ENCODE peak calls at places on chromosome 16, in nine cellular contexts. One of them, this sample, is unnamed. For H3K36me3, the result is how much of the 10 kb centered on the place peaks cover.

GRCh38 chr16:85757341-85757822 is 6.5 kb upstream of the C16orf74 start:
- DNase-seq in psoas muscle: no peak
- DNase-seq in PC-3: peak
- DNase-seq in CD8-positive, alpha-beta T cell: no peak
- DNase-seq in sigmoid colon: no peak
- DNase-seq in esophagus squamous epithelium: no peak
- DNase-seq in HCT116: no peak
- DNase-seq in tibial artery: no peak
- DNase-seq in DND-41: no peak
- DNase-seq in this sample: no peak

GRCh38 chr16:82943371-82943770 is 316.6 kb downstream of the CDH13 start:
- DNase-seq in CD8-positive, alpha-beta T cell: no peak
- DNase-seq in PC-3: no peak
- DNase-seq in HCT116: no peak
- DNase-seq in esophagus squamous epithelium: no peak
- DNase-seq in sigmoid colon: no peak
- DNase-seq in tibial artery: no peak
- DNase-seq in DND-41: no peak
- DNase-seq in psoas muscle: no peak
- DNase-seq in this sample: no peak

GRCh38 chr16:54040975-54041374 is 245.6 kb downstream of the IRX3 start:
- DNase-seq in DND-41: no peak
- DNase-seq in tibial artery: no peak
- DNase-seq in PC-3: no peak
- DNase-seq in psoas muscle: no peak
- DNase-seq in sigmoid colon: no peak
- DNase-seq in HCT116: no peak
- DNase-seq in esophagus squamous epithelium: no peak
- DNase-seq in CD8-positive, alpha-beta T cell: no peak
- DNase-seq in this sample: no peak

GRCh38 chr16:14284930-14285541 is 213.9 kb downstream of the MRTFB start:
- DNase-seq in sigmoid colon: peak
- DNase-seq in CD8-positive, alpha-beta T cell: peak
- DNase-seq in tibial artery: peak
- DNase-seq in HCT116: peak
- DNase-seq in PC-3: peak
- DNase-seq in psoas muscle: peak
- DNase-seq in DND-41: no peak
- DNase-seq in esophagus squamous epithelium: no peak
- DNase-seq in this sample: no peak

GRCh38 chr16:87914326-87914725 is 22.0 kb downstream of the CA5A start:
- DNase-seq in sigmoid colon: no peak
- DNase-seq in CD8-positive, alpha-beta T cell: no peak
- DNase-seq in PC-3: no peak
- DNase-seq in DND-41: no peak
- DNase-seq in esophagus squamous epithelium: no peak
- DNase-seq in tibial artery: no peak
- DNase-seq in HCT116: no peak
- DNase-seq in psoas muscle: no peak
- DNase-seq in this sample: no peak

GRCh38 chr16:23362460-23363317 is 60.6 kb downstream of the SCNN1B start:
- DNase-seq in DND-41: no peak
- DNase-seq in CD8-positive, alpha-beta T cell: no peak
- DNase-seq in esophagus squamous epithelium: no peak
- DNase-seq in HCT116: no peak
- DNase-seq in psoas muscle: no peak
- DNase-seq in sigmoid colon: peak
- DNase-seq in PC-3: peak
- DNase-seq in tibial artery: no peak
- DNase-seq in this sample: peak

GRCh38 chr16:73023320-73023719 is 24.6 kb downstream of the ZFHX3 start:
- DNase-seq in DND-41: no peak
- DNase-seq in esophagus squamous epithelium: no peak
- DNase-seq in psoas muscle: no peak
- DNase-seq in tibial artery: no peak
- DNase-seq in sigmoid colon: no peak
- DNase-seq in PC-3: no peak
- DNase-seq in HCT116: no peak
- DNase-seq in CD8-positive, alpha-beta T cell: no peak
- DNase-seq in this sample: no peak

GRCh38 chr16:87963400-87963799 is 12.2 kb downstream of the BANP start:
- DNase-seq in esophagus squamous epithelium: no peak
- DNase-seq in sigmoid colon: no peak
- DNase-seq in DND-41: no peak
- DNase-seq in PC-3: peak
- DNase-seq in CD8-positive, alpha-beta T cell: peak
- DNase-seq in tibial artery: no peak
- DNase-seq in psoas muscle: no peak
- DNase-seq in HCT116: no peak
- DNase-seq in this sample: no peak

GRCh38 chr16:85554114-85554790 is 58.9 kb upstream of the GSE1 start:
- DNase-seq in CD8-positive, alpha-beta T cell: peak
- DNase-seq in tibial artery: peak
- DNase-seq in DND-41: peak
- DNase-seq in psoas muscle: peak
- DNase-seq in PC-3: peak
- DNase-seq in sigmoid colon: peak
- DNase-seq in esophagus squamous epithelium: peak
- DNase-seq in HCT116: peak
- DNase-seq in this sample: peak

GRCh38 chr16:21982108-21982507 is 18.8 kb downstream of the PDZD9 start:
- DNase-seq in PC-3: no peak
- DNase-seq in tibial artery: no peak
- DNase-seq in HCT116: no peak
- DNase-seq in DND-41: no peak
- DNase-seq in CD8-positive, alpha-beta T cell: no peak
- DNase-seq in esophagus squamous epithelium: no peak
- DNase-seq in sigmoid colon: no peak
- DNase-seq in psoas muscle: no peak
- DNase-seq in this sample: no peak
- TF ChIP-seq CTCF in PC-3: peak
- TF ChIP-seq CTCF in tibial artery: no peak
- TF ChIP-seq CTCF in HCT116: no peak
- TF ChIP-seq CTCF in DND-41: no peak
- TF ChIP-seq CTCF in CD8-positive, alpha-beta T cell: no peak
- TF ChIP-seq CTCF in esophagus squamous epithelium: no peak
- TF ChIP-seq CTCF in sigmoid colon: no peak
- TF ChIP-seq CTCF in psoas muscle: no peak
- TF ChIP-seq CTCF in this sample: no peak

GRCh38 chr16:48101069-48101674 is 54.6 kb downstream of the ABCC12 start:
- DNase-seq in PC-3: no peak
- DNase-seq in CD8-positive, alpha-beta T cell: no peak
- DNase-seq in HCT116: no peak
- DNase-seq in esophagus squamous epithelium: no peak
- DNase-seq in psoas muscle: no peak
- DNase-seq in tibial artery: no peak
- DNase-seq in DND-41: no peak
- DNase-seq in sigmoid colon: no peak
- DNase-seq in this sample: no peak

GRCh38 chr16:48105456-48105855 is 50.3 kb downstream of the ABCC12 start:
- DNase-seq in tibial artery: no peak
- DNase-seq in esophagus squamous epithelium: no peak
- DNase-seq in DND-41: no peak
- DNase-seq in HCT116: no peak
- DNase-seq in PC-3: no peak
- DNase-seq in CD8-positive, alpha-beta T cell: no peak
- DNase-seq in psoas muscle: no peak
- DNase-seq in sigmoid colon: no peak
- DNase-seq in this sample: no peak

GRCh38 chr16:48099455-48099854 is 56.3 kb downstream of the ABCC12 start:
- DNase-seq in esophagus squamous epithelium: no peak
- DNase-seq in tibial artery: no peak
- DNase-seq in psoas muscle: peak
- DNase-seq in sigmoid colon: no peak
- DNase-seq in HCT116: peak
- DNase-seq in PC-3: peak
- DNase-seq in DND-41: no peak
- DNase-seq in CD8-positive, alpha-beta T cell: no peak
- DNase-seq in this sample: no peak

GRCh38 chr16:48105976-48106375 is 49.8 kb downstream of the ABCC12 start:
- DNase-seq in HCT116: no peak
- DNase-seq in esophagus squamous epithelium: no peak
- DNase-seq in DND-41: no peak
- DNase-seq in psoas muscle: no peak
- DNase-seq in PC-3: no peak
- DNase-seq in sigmoid colon: no peak
- DNase-seq in CD8-positive, alpha-beta T cell: no peak
- DNase-seq in tibial artery: no peak
- DNase-seq in this sample: no peak

DNA sequence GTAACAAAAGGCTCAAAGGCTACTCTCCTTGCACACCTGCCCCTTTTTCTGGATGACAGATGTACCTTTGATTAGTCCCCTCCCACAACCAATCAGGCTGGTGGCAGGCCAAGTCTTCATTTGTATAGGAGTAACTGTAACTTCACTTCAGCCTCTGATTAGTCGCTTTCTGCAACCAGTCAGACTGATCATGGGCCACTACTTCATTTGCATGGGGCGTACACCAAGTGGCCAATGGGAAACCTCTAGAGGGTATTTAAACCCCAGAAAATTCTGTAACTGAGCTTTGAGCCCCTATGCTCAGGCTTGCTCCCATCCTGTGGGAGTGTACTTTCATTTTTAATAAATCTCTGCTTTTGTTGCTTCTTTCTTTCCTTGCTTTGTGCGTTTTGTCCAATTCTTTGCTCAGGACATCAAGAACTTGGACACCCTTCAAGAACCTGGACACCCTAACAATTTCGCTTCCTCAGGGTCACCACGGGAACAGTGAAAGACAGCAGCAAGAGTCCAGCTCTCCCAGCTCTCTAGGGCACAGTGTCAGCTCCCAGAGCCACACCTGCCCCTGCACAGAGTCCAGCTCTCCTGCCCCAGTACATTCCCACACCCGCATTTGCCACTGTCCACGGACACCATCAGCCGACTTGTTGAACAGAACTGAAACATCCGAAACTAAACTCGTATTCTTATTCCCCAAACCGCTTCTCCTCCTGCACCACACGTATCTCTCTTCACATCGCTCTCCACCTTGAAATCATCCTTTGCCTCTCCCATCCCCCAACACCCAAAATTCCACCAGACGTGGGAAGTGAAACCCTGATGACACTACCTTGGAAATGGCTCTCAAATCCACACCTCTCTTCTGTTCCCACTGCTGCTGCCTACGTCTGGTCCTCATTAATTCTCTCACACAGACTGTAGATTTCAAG is 53.4 kb downstream of the ABCC12 start:
- DNase-seq in sigmoid colon: no peak
- DNase-seq in DND-41: no peak
- DNase-seq in psoas muscle: no peak
- DNase-seq in PC-3: no peak
- DNase-seq in CD8-positive, alpha-beta T cell: no peak
- DNase-seq in HCT116: no peak
- DNase-seq in esophagus squamous epithelium: no peak
- DNase-seq in tibial artery: no peak
- DNase-seq in this sample: no peak
- H3K36me3 ChIP-seq in sigmoid colon: under half
- H3K36me3 ChIP-seq in DND-41: under half
- H3K36me3 ChIP-seq in psoas muscle: under half
- H3K36me3 ChIP-seq in PC-3: under half
- H3K36me3 ChIP-seq in CD8-positive, alpha-beta T cell: under half
- H3K36me3 ChIP-seq in HCT116: under half
- H3K36me3 ChIP-seq in esophagus squamous epithelium: under half
- H3K36me3 ChIP-seq in tibial artery: under half
- H3K36me3 ChIP-seq in this sample: under half

DNA sequence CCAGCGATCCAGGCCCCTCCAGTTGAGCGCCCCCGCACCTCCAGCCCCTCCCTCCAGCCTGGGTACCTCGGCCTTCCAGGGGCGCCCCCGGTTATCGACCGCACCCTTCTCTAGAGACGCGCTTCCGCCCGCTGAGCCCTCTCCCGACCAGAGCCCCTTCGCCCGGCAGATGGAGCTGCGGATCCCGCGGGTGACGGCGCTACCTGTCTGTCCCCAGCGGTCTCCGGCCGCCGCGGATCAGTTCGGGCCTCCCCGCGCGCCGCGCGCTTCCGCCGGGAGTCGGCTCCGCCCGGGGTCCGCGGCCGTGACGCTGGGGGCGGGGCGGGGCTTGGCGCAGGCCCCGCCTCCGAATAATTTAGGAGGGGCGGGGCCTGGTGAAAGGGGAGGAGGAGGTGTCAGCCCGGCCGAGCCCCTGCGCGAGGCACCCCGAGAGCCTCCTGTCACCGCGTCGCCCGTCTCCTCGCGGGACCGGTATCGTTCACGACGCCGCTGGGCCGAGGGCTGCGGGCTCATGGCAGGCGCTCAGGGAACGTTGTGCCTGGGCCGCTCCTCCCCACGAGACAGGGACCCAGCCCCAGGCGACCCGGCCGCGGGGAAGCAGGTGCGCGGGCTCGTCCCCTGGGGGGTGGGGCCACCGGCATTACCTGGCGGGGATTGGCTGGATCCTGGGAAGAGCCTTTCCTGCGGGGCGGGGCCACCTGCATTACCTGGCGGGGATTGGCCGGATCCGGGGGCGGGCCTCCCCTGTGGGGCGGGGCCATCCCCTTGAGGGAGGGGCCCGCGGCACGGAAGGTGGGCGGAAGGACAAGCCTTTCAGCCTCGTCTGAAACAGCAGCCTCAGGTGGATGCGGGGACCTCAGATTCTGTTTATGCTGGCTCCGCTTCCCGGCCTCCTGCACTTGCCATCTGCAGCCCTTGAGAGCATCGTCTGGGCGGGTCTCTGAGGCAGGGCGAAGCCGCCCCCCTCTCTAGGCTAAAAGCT is at the start of gene SPATA2L:
- DNase-seq in DND-41: peak
- DNase-seq in HCT116: peak
- DNase-seq in CD8-positive, alpha-beta T cell: peak
- DNase-seq in esophagus squamous epithelium: peak
- DNase-seq in sigmoid colon: peak
- DNase-seq in tibial artery: peak
- DNase-seq in PC-3: peak
- DNase-seq in psoas muscle: peak
- DNase-seq in this sample: peak
- TF ChIP-seq CTCF in DND-41: peak
- TF ChIP-seq CTCF in HCT116: peak
- TF ChIP-seq CTCF in CD8-positive, alpha-beta T cell: peak
- TF ChIP-seq CTCF in esophagus squamous epithelium: peak
- TF ChIP-seq CTCF in sigmoid colon: no peak
- TF ChIP-seq CTCF in tibial artery: no peak
- TF ChIP-seq CTCF in PC-3: no peak
- TF ChIP-seq CTCF in psoas muscle: no peak
- TF ChIP-seq CTCF in this sample: no peak

DNA sequence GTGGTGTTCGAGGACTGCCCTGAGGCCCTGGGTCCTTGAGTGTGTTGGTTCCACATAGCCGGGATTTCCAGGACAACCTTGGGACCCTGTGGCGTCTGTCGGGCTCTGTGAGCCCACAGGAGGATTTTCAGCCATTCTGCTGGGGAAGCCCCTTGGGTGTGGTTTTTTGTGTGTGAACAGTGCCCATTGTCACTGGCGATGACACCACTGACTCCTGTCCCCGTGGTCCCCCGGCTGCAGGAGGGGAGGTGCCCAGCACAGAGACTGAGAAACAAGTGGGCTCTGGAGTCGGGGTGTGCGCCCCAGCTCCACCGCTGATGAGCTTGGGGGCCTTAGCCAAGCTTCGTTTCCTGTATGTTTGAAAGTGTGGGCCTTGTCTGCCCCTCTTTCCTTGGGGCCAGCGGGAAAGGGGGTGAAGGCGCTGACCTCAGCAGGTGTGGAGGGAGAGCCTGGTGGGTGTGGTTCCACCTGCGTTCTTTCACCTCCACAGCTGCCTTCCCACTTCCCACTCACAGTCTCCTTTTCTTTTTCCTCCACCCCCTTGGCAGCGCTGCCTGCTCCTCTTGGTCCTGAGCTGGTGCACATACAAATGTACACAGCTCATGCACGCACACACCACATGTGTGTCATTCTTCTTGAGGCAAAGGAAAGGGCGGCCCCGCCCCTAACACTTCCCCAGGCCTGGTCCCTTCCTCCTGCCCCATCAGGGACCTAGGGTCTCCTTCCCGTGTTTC is 16.1 kb downstream of the MGRN1 start:
- DNase-seq in DND-41: no peak
- DNase-seq in CD8-positive, alpha-beta T cell: no peak
- DNase-seq in HCT116: no peak
- DNase-seq in sigmoid colon: no peak
- DNase-seq in psoas muscle: no peak
- DNase-seq in tibial artery: no peak
- DNase-seq in PC-3: no peak
- DNase-seq in esophagus squamous epithelium: no peak
- DNase-seq in this sample: peak
- H3K36me3 ChIP-seq in DND-41: under half
- H3K36me3 ChIP-seq in CD8-positive, alpha-beta T cell: under half
- H3K36me3 ChIP-seq in HCT116: under half
- H3K36me3 ChIP-seq in sigmoid colon: under half
- H3K36me3 ChIP-seq in psoas muscle: under half
- H3K36me3 ChIP-seq in tibial artery: under half
- H3K36me3 ChIP-seq in PC-3: under half
- H3K36me3 ChIP-seq in esophagus squamous epithelium: under half
- H3K36me3 ChIP-seq in this sample: under half

This sample was measured in lung.